ENCODE peak calls at places on chromosome 3, in four cellular contexts. D is K562, P is SK-N-SH, X is GM12878. L is an unnamed sample.

GRCh38 chr3:62659660-62660059 is 215.6 kb downstream of the CADPS start:
- DNase-seq in D (no peak), X (no peak), P (no peak), L (no peak)

GRCh38 chr3:63977893-63978292 is 45.4 kb downstream of the PSMD6 start:
- DNase-seq in X (no peak), D (no peak), P (no peak), L (no peak)

GRCh38 chr3:119322523-119323400 is 28.6 kb downstream of the ARHGAP31 start:
- DNase-seq in X (peak; percentile 73), D (peak; percentile 68), P (peak; percentile 89), L (peak; percentile 56)

GRCh38 chr3:179432021-179432420 is 19.2 kb downstream of the GNB4 start:
- DNase-seq in P (no peak), D (no peak), X (peak; percentile 40), L (no peak)

GRCh38 chr3:184229424-184230080 is at the start of gene VWA5B2:
- DNase-seq in P (peak; percentile 99), X (no peak), D (peak; percentile 96), L (peak; percentile 44)

GRCh38 chr3:156685198-156685597 is 10.8 kb downstream of the TIPARP start:
- DNase-seq in X (no peak), P (no peak), D (no peak), L (no peak)

GRCh38 chr3:149442845-149443544 is 31.5 kb upstream of the TM4SF4 start:
- DNase-seq in P (no peak), D (no peak), X (peak; percentile 35), L (no peak)

GRCh38 chr3:126033765-126034164 is 50.2 kb downstream of the SLC41A3 start:
- DNase-seq in X (no peak), P (no peak), D (no peak), L (no peak)

GRCh38 chr3:57787867-57788623 is 31.9 kb downstream of the SLMAP start:
- DNase-seq in P (peak; percentile 15), X (peak; percentile 57), D (peak; percentile 22), L (no peak)

GRCh38 chr3:60841355-60841754 is 409.9 kb downstream of the FHIT start:
- DNase-seq in D (no peak), X (no peak), P (no peak), L (peak; percentile 74)

GRCh38 chr3:126567696-126568438 is 9.1 kb upstream of the C3orf22 start:
- DNase-seq in D (no peak), P (peak; percentile 67), X (no peak), L (peak; percentile 25)

GRCh38 chr3:38576131-38577088 is 73.1 kb downstream of the SCN5A start:
- DNase-seq in X (no peak), D (no peak), P (no peak), L (no peak)

GRCh38 chr3:170531557-170532335 is 54.1 kb downstream of the SLC7A14 start:
- DNase-seq in X (no peak), D (no peak), P (no peak), L (no peak)

GRCh38 chr3:70550723-70551319 is 238.4 kb upstream of the MDFIC2 start:
- DNase-seq in P (peak; percentile 1), D (no peak), X (no peak), L (peak; percentile 42)

GRCh38 chr3:177554900-177555759 is 357.8 kb upstream of the TBL1XR1 start:
- DNase-seq in X (no peak), D (no peak), P (no peak), L (no peak)

GRCh38 chr3:123635220-123635619 is 50.4 kb upstream of the HACD2 start:
- DNase-seq in P (no peak), D (no peak), X (no peak), L (no peak)

GRCh38 chr3:170040283-170040907 is 2.6 kb downstream of the GPR160 start:
- DNase-seq in D (no peak), P (no peak), X (no peak), L (no peak)

GRCh38 chr3:180990494-180990893 is 958 bp upstream of the DNAJC19 start:
- DNase-seq in D (no peak), P (no peak), X (no peak), L (no peak)

GRCh38 chr3:193592841-193593665 is at the start of gene OPA1:
- DNase-seq in X (peak; percentile 94), P (peak; percentile 97), D (peak; percentile 96), L (peak; percentile 98)

GRCh38 chr3:40382617-40382979 is 4.4 kb upstream of the ENTPD3 start:
- DNase-seq in D (peak; percentile 43), X (no peak), P (no peak), L (peak; percentile 10)

GRCh38 chr3:147007736-147008245 is 398.6 kb downstream of the ZIC4 start:
- DNase-seq in P (no peak), X (no peak), D (no peak), L (no peak)

GRCh38 chr3:137792633-137793271 is 28.6 kb downstream of the SOX14 start:
- DNase-seq in X (no peak), P (peak; percentile 38), D (peak; percentile 38), L (peak; percentile 17)

GRCh38 chr3:197718904-197719303 is 17.8 kb downstream of the RUBCN start:
- DNase-seq in D (no peak), P (no peak), X (no peak), L (peak; percentile 64)

GRCh38 chr3:70999730-71000129 is 583.8 kb downstream of the FOXP1 start:
- DNase-seq in P (peak; percentile 40), D (no peak), X (no peak), L (no peak)

GRCh38 chr3:12227833-12228232 is 61.0 kb upstream of the PPARG start:
- DNase-seq in D (no peak), X (no peak), P (no peak), L (no peak)

GRCh38 chr3:156776871-156777270 is 49.3 kb upstream of the LEKR1 start:
- DNase-seq in X (no peak), P (no peak), D (no peak), L (no peak)

GRCh38 chr3:58628823-58629562 is 37.6 kb downstream of the FAM3D start:
- DNase-seq in P (peak; percentile 33), X (no peak), D (no peak), L (peak; percentile 10)

GRCh38 chr3:110400315-110400714 is 671.3 kb upstream of the NECTIN3 start:
- DNase-seq in D (no peak), X (no peak), P (no peak), L (no peak)

GRCh38 chr3:52289338-52289746 is 1.7 kb downstream of the GLYCTK start:
- DNase-seq in P (no peak), D (no peak), X (no peak), L (no peak)

GRCh38 chr3:190321789-190322603 is at the start of gene CLDN1:
- DNase-seq in P (peak; percentile 86), D (peak; percentile 29), X (no peak), L (peak; percentile 70)

GRCh38 chr3:355622-356021 is 159.1 kb downstream of the CHL1 start:
- DNase-seq in X (no peak), D (no peak), P (no peak), L (no peak)

GRCh38 chr3:191922570-191922969 is 461.6 kb downstream of the PYDC2 start:
- DNase-seq in X (no peak), D (no peak), P (no peak), L (no peak)

GRCh38 chr3:100992086-100993033 is 861 bp downstream of the ABI3BP start:
- DNase-seq in X (no peak), D (no peak), P (no peak), L (no peak)

GRCh38 chr3:99943931-99944761 is 126.5 kb downstream of the CMSS1 start:
- DNase-seq in X (no peak), P (no peak), D (no peak), L (no peak)

GRCh38 chr3:30531017-30531570 is 75.3 kb upstream of the TGFBR2 start:
- DNase-seq in P (no peak), D (no peak), X (no peak), L (peak; percentile 45)

GRCh38 chr3:187878776-187879524 is 133.7 kb upstream of the BCL6 start:
- DNase-seq in D (no peak), P (no peak), X (no peak), L (no peak)

GRCh38 chr3:187875868-187876267 is 130.6 kb upstream of the BCL6 start:
- DNase-seq in P (no peak), X (no peak), D (no peak), L (no peak)

DNA sequence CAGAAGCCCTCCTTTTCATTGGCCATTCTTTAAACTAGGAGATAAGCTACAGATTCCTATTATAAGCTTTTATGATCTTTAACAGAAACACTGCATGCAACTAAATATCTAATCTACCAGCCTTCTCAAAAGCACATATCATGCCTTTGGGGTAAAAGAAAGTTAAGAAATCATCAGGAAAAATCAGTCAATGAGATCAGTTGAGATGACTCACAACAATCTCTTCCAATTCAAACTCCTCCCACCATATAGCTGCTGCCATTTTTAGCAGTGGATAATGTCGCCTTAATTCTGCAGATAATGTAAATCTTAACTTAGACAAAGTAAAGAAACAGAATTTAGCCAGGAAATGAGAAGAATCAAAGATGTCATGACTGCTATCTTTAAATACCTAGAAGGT is 135.2 kb upstream of the BCL6 start:
- DNase-seq in P (no peak), X (no peak), D (no peak), L (no peak)
- TF ChIP-seq FOXM1 in P (no peak), X (no peak), D (no peak), L (no peak)

GRCh38 chr3:186320862-186321568 is 41.0 kb downstream of the DGKG start:
- DNase-seq in X (no peak), D (no peak), P (no peak), L (no peak)
- TF ChIP-seq ZBTB33 in X (no peak), D (no peak), P (no peak), L (no peak)

GRCh38 chr3:127768346-127769008 is 53.8 kb downstream of the MGLL start:
- DNase-seq in P (no peak), X (no peak), D (no peak), L (no peak)
- TF ChIP-seq FOXM1 in P (peak; percentile 35), X (no peak), D (no peak), L (no peak)

DNA sequence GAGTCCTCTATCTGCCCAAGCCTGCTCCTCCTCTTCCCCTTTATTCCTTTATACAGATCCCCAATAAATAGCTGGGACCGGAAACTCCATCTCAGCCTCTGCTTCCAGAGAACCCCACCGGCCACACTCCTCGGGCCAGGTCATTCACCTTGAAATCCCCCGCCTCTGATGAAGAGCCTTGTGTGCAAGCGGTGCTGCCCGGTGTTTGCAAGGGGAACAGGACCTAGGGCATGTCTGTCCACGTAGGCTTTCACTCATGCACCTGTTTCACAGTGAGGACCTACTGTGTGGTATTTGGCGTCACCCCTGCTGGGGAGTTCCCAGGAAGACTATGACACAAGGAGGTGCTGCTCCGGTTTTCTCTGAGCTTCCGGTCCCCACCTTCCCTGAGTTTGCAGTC is 54.0 kb downstream of the WNT7A start:
- DNase-seq in D (no peak), P (no peak), X (no peak), L (no peak)
- TF ChIP-seq ZBTB33 in D (no peak), P (no peak), X (no peak), L (no peak)

GRCh38 chr3:16299746-16300145 is 34.7 kb downstream of the OXNAD1 start:
- DNase-seq in P (no peak), D (no peak), X (no peak), L (no peak)
- TF ChIP-seq FOXM1 in P (no peak), D (no peak), X (no peak), L (no peak)

L was measured in HepG2.